ENCODE peak calls at places on chromosomes 6 and 20, in four cellular contexts. One of them, this sample, is unnamed.

GRCh38 chr6:134253681-134254080 is 64.2 kb downstream of the SGK1 start:
- DNase-seq in effector memory CD8-positive, alpha-beta T cell: no peak
- DNase-seq in fibroblast of mammary gland: peak
- DNase-seq in stimulated activated CD8-positive, alpha-beta memory T cell treated with anti-CD3 and anti-CD28 coated beads, Interleukin-2, amount 100 ng/mL, for 1 hour: no peak
- DNase-seq in this sample: no peak

GRCh38 chr6:30960907-30961673 is 20.3 kb downstream of the MUCL3 start:
- DNase-seq in effector memory CD8-positive, alpha-beta T cell: no peak
- DNase-seq in fibroblast of mammary gland: no peak
- DNase-seq in stimulated activated CD8-positive, alpha-beta memory T cell treated with anti-CD3 and anti-CD28 coated beads, Interleukin-2, amount 100 ng/mL, for 1 hour: no peak
- DNase-seq in this sample: no peak

GRCh38 chr6:148620579-148621298 is 126.1 kb upstream of the UST start:
- DNase-seq in effector memory CD8-positive, alpha-beta T cell: no peak
- DNase-seq in fibroblast of mammary gland: no peak
- DNase-seq in stimulated activated CD8-positive, alpha-beta memory T cell treated with anti-CD3 and anti-CD28 coated beads, Interleukin-2, amount 100 ng/mL, for 1 hour: no peak
- DNase-seq in this sample: no peak

GRCh38 chr20:35111141-35111888 is 18.7 kb upstream of the TRPC4AP start:
- DNase-seq in effector memory CD8-positive, alpha-beta T cell: no peak
- DNase-seq in fibroblast of mammary gland: peak
- DNase-seq in stimulated activated CD8-positive, alpha-beta memory T cell treated with anti-CD3 and anti-CD28 coated beads, Interleukin-2, amount 100 ng/mL, for 1 hour: no peak
- DNase-seq in this sample: no peak

GRCh38 chr20:34558320-34559202 is at the start of gene MAP1LC3A:
- DNase-seq in effector memory CD8-positive, alpha-beta T cell: peak
- DNase-seq in fibroblast of mammary gland: peak
- DNase-seq in stimulated activated CD8-positive, alpha-beta memory T cell treated with anti-CD3 and anti-CD28 coated beads, Interleukin-2, amount 100 ng/mL, for 1 hour: peak
- DNase-seq in this sample: peak

GRCh38 chr20:64113444-64113775 is 6.0 kb upstream of the NPBWR2 start:
- DNase-seq in effector memory CD8-positive, alpha-beta T cell: no peak
- DNase-seq in fibroblast of mammary gland: no peak
- DNase-seq in stimulated activated CD8-positive, alpha-beta memory T cell treated with anti-CD3 and anti-CD28 coated beads, Interleukin-2, amount 100 ng/mL, for 1 hour: no peak
- DNase-seq in this sample: no peak

GRCh38 chr20:4919047-4919704 is 82.1 kb downstream of the SLC23A2 start:
- DNase-seq in effector memory CD8-positive, alpha-beta T cell: no peak
- DNase-seq in fibroblast of mammary gland: no peak
- DNase-seq in stimulated activated CD8-positive, alpha-beta memory T cell treated with anti-CD3 and anti-CD28 coated beads, Interleukin-2, amount 100 ng/mL, for 1 hour: no peak
- DNase-seq in this sample: peak

GRCh38 chr20:24147961-24148360 is 159.4 kb upstream of the GGTLC1 start:
- DNase-seq in effector memory CD8-positive, alpha-beta T cell: no peak
- DNase-seq in fibroblast of mammary gland: no peak
- DNase-seq in stimulated activated CD8-positive, alpha-beta memory T cell treated with anti-CD3 and anti-CD28 coated beads, Interleukin-2, amount 100 ng/mL, for 1 hour: no peak
- DNase-seq in this sample: no peak

GRCh38 chr20:48049171-48049570 is 263.9 kb upstream of the SULF2 start:
- DNase-seq in effector memory CD8-positive, alpha-beta T cell: no peak
- DNase-seq in fibroblast of mammary gland: no peak
- DNase-seq in stimulated activated CD8-positive, alpha-beta memory T cell treated with anti-CD3 and anti-CD28 coated beads, Interleukin-2, amount 100 ng/mL, for 1 hour: no peak
- DNase-seq in this sample: no peak

GRCh38 chr6:128740951-128741350 is 142.0 kb upstream of the LAMA2 start:
- DNase-seq in effector memory CD8-positive, alpha-beta T cell: no peak
- DNase-seq in fibroblast of mammary gland: no peak
- DNase-seq in stimulated activated CD8-positive, alpha-beta memory T cell treated with anti-CD3 and anti-CD28 coated beads, Interleukin-2, amount 100 ng/mL, for 1 hour: no peak
- DNase-seq in this sample: no peak

GRCh38 chr6:41524634-41525011 is 21.6 kb upstream of the FOXP4 start:
- DNase-seq in effector memory CD8-positive, alpha-beta T cell: no peak
- DNase-seq in fibroblast of mammary gland: no peak
- DNase-seq in stimulated activated CD8-positive, alpha-beta memory T cell treated with anti-CD3 and anti-CD28 coated beads, Interleukin-2, amount 100 ng/mL, for 1 hour: no peak
- DNase-seq in this sample: no peak

GRCh38 chr20:58233881-58234528 is 5.6 kb upstream of the ANKRD60 start:
- DNase-seq in effector memory CD8-positive, alpha-beta T cell: peak
- DNase-seq in fibroblast of mammary gland: no peak
- DNase-seq in stimulated activated CD8-positive, alpha-beta memory T cell treated with anti-CD3 and anti-CD28 coated beads, Interleukin-2, amount 100 ng/mL, for 1 hour: no peak
- DNase-seq in this sample: peak

GRCh38 chr6:124958759-124959354 is 3.4 kb upstream of the RNF217 start:
- DNase-seq in effector memory CD8-positive, alpha-beta T cell: no peak
- DNase-seq in fibroblast of mammary gland: peak
- DNase-seq in stimulated activated CD8-positive, alpha-beta memory T cell treated with anti-CD3 and anti-CD28 coated beads, Interleukin-2, amount 100 ng/mL, for 1 hour: no peak
- DNase-seq in this sample: no peak

GRCh38 chr6:31922942-31923341 is 4.6 kb upstream of the C2 start:
- DNase-seq in effector memory CD8-positive, alpha-beta T cell: no peak
- DNase-seq in fibroblast of mammary gland: peak
- DNase-seq in stimulated activated CD8-positive, alpha-beta memory T cell treated with anti-CD3 and anti-CD28 coated beads, Interleukin-2, amount 100 ng/mL, for 1 hour: no peak
- DNase-seq in this sample: peak

GRCh38 chr6:105994522-105995402 is 91.4 kb upstream of the PRDM1 start:
- DNase-seq in effector memory CD8-positive, alpha-beta T cell: peak
- DNase-seq in fibroblast of mammary gland: peak
- DNase-seq in stimulated activated CD8-positive, alpha-beta memory T cell treated with anti-CD3 and anti-CD28 coated beads, Interleukin-2, amount 100 ng/mL, for 1 hour: no peak
- DNase-seq in this sample: peak

GRCh38 chr6:169164451-169164850 is 89.2 kb downstream of the THBS2 start:
- DNase-seq in effector memory CD8-positive, alpha-beta T cell: no peak
- DNase-seq in fibroblast of mammary gland: peak
- DNase-seq in stimulated activated CD8-positive, alpha-beta memory T cell treated with anti-CD3 and anti-CD28 coated beads, Interleukin-2, amount 100 ng/mL, for 1 hour: no peak
- DNase-seq in this sample: no peak

GRCh38 chr6:71349976-71350615 is 61.5 kb downstream of the OGFRL1 start:
- DNase-seq in effector memory CD8-positive, alpha-beta T cell: no peak
- DNase-seq in fibroblast of mammary gland: peak
- DNase-seq in stimulated activated CD8-positive, alpha-beta memory T cell treated with anti-CD3 and anti-CD28 coated beads, Interleukin-2, amount 100 ng/mL, for 1 hour: no peak
- DNase-seq in this sample: no peak

GRCh38 chr6:126252154-126252553 is 87.8 kb upstream of the CENPW start:
- DNase-seq in effector memory CD8-positive, alpha-beta T cell: no peak
- DNase-seq in fibroblast of mammary gland: no peak
- DNase-seq in stimulated activated CD8-positive, alpha-beta memory T cell treated with anti-CD3 and anti-CD28 coated beads, Interleukin-2, amount 100 ng/mL, for 1 hour: no peak
- DNase-seq in this sample: peak

This sample was measured in endodermal cell.